ENCODE peak calls at places on chromosome 16, in seven cellular contexts. F, Q, G, B, L, O and J are unnamed samples.

GRCh38 chr16:20844054-20844453 is 37.7 kb downstream of the REXO5 start:
- DNase-seq in L (no peak), G (no peak), Q (no peak), F (no peak), B (no peak), O (no peak), J (no peak)

GRCh38 chr16:49890876-49891275 is 35.0 kb upstream of the ZNF423 start:
- DNase-seq in Q (no peak), O (no peak), G (no peak), B (peak; percentile 60), F (no peak), L (peak; percentile 2), J (no peak)

GRCh38 chr16:57619606-57620315 is 8.7 kb upstream of the ADGRG1 start:
- DNase-seq in G (no peak), B (no peak), Q (no peak), O (peak; percentile 91), F (no peak), L (no peak), J (no peak)

GRCh38 chr16:75208242-75208825 is 1.4 kb upstream of the CTRB2 start:
- DNase-seq in L (no peak), B (no peak), F (no peak), Q (no peak), G (no peak), O (no peak), J (no peak)

GRCh38 chr16:31258366-31258765 is 1.4 kb upstream of the ITGAM start:
- DNase-seq in Q (no peak), G (no peak), B (no peak), F (no peak), L (no peak), O (no peak), J (no peak)

GRCh38 chr16:67155305-67156145 is 4.2 kb downstream of the TRADD start:
- DNase-seq in L (peak; percentile 67), Q (peak; percentile 72), O (peak; percentile 51), F (peak; percentile 79), G (no peak), B (peak; percentile 65), J (peak; percentile 80)

GRCh38 chr16:56102159-56102798 is 89.0 kb upstream of the GNAO1 start:
- DNase-seq in O (no peak), L (no peak), Q (peak; percentile 16), F (no peak), B (no peak), G (no peak), J (no peak)

GRCh38 chr16:6642271-6642670 is 690.4 kb upstream of the RBFOX1 start:
- DNase-seq in B (no peak), G (no peak), L (no peak), F (no peak), Q (no peak), O (no peak), J (no peak)

GRCh38 chr16:77273-77806 is 685 bp upstream of the MPG start:
- DNase-seq in B (peak; percentile 32), F (no peak), G (no peak), Q (peak; percentile 64), L (peak; percentile 79), O (peak; percentile 57), J (no peak)

GRCh38 chr16:74437-75318 is 2.2 kb upstream of the RHBDF1 start:
- DNase-seq in L (no peak), O (no peak), F (no peak), Q (no peak), G (no peak), B (no peak), J (no peak)

GRCh38 chr16:74025-74424 is 1.6 kb upstream of the RHBDF1 start:
- DNase-seq in L (no peak), G (no peak), F (no peak), O (no peak), Q (no peak), B (no peak), J (no peak)

GRCh38 chr16:76535-77272 is 1.3 kb upstream of the MPG start:
- DNase-seq in Q (peak; percentile 86), B (peak; percentile 46), F (no peak), O (no peak), L (peak; percentile 92), G (no peak), J (no peak)

DNA sequence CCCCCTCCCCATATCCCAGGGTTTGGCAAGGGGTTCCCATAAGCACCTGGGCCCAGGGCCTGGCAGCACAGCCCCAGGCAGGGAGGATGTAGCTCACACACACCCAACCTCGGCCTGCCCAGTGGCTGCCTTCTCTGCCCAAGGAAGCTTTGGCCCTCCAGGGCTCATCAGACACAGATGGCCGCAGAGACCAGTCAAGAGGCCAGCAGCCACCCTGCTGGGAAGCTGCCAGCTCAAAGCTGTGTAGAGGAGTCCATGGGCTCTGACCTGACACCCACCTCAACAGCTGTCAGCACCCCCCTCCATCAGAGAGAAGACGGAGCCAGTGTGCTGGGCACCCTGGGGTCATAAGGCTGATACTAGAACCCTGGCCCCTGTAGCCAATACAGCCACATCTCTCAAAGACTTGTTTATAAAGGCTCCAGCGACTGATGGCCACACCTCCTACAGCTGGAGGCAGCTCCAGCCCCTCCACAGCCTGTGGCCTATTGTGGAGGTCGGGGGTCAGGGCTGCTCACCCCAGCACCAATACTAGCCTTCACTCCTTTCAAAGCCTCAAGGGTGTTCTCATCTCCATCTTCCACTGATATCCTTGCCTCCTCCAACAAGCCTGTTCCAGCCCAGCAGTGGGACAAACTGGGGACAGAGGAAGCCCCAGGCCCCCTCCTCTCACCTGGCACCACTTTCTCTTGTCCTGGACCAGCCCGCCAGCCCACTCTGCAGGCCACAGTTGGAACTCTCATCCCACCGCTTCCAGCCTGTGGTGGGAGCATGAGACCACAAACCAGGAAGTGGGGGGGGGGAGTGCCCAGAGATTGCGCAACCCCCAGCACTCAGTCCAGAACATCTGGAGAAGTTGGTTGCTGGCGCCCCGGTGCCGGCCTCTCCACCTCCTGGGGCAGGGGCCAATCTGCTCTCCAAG is 2.2 kb upstream of the MPG start:
- DNase-seq in F (no peak), O (no peak), L (peak; percentile 91), Q (peak; percentile 89), B (peak; percentile 92), G (no peak), J (no peak)
- TF ChIP-seq CTCF in F (no peak), O (no peak), L (peak; percentile 45), Q (peak; percentile 45), B (no peak), G (peak; percentile 13), J (peak; percentile 10)

DNA sequence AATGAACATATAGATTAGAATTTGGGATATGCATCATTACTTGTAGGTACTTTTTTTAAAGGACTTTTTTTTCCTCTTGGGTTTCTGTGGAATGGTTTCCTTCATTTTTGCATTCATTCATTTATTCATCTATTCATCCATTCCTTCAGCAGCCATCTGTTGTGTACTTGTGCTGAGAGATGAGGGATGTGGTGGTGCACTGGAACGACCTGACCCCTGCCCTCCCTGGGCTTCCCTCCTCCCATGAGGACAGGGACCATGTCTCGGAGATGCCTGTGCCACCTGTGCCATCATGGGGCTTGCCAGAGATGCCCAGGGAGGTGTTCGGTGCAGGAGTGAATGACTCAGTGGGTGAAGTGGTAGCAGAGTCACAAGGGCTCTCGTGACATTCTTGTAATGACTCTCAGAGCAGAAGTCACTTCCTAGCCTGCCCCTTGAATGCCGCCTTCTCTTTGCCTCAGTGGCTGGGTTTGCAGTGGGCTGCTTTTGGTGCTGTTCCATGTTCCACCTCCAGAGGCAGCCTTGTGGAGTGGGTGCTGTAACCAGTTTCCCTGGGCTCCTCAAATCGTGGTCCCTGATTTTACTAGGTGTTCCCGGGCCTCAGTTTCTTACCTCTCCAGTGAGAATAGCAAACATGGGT is 43.9 kb downstream of the CLEC16A start:
- DNase-seq in O (no peak), Q (no peak), F (no peak), G (no peak), L (no peak), B (no peak), J (no peak)
- TF ChIP-seq CTCF in O (peak; percentile 19), Q (no peak), F (no peak), G (no peak), L (peak; percentile 42), B (peak; percentile 7), J (peak; percentile 39)

DNA sequence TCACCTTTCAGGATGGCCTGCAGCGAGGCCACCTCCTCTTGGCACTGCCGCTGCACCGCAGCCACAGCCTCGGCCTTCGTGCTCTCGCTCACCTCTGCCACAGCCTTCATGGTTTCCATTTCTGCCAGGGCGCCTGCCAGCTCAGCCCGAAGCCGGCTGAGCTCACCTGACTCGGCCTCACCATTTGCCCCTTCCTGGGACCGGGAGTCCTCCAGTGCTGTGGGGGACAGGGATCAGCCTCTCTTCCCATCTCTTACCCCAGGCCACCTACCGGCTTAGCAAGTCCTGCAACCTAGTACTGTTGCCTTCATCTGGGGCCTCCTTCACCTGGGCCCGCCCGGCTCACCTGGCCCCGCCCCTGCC is 658 bp downstream of the RABEP2 start:
- DNase-seq in B (no peak), L (no peak), O (no peak), G (no peak), F (no peak), Q (no peak), J (no peak)
- TF ChIP-seq CTCF in B (no peak), L (no peak), O (peak; percentile 17), G (peak; percentile 40), F (no peak), Q (no peak), J (peak; percentile 58)

GRCh38 chr16:47924950-47925349 is 230.8 kb downstream of the ABCC12 start:
- DNase-seq in G (no peak), O (no peak), L (no peak), Q (no peak), F (no peak), B (no peak), J (no peak)

GRCh38 chr16:47916266-47916665 is 239.5 kb downstream of the ABCC12 start:
- DNase-seq in L (no peak), F (no peak), B (no peak), G (no peak), O (no peak), Q (no peak), J (no peak)

GRCh38 chr16:47921535-47921934 is 234.3 kb downstream of the ABCC12 start:
- DNase-seq in O (no peak), F (no peak), L (no peak), Q (no peak), G (no peak), B (no peak), J (no peak)

GRCh38 chr16:47917118-47917517 is 238.7 kb downstream of the ABCC12 start:
- DNase-seq in G (no peak), Q (no peak), B (no peak), L (no peak), F (no peak), O (no peak), J (no peak)

GRCh38 chr16:47920709-47921108 is 235.1 kb downstream of the ABCC12 start:
- DNase-seq in L (no peak), Q (no peak), F (no peak), G (no peak), B (no peak), O (peak; percentile 48), J (no peak)
- TF ChIP-seq CTCF in L (no peak), Q (no peak), F (no peak), G (no peak), B (no peak), O (no peak), J (no peak)